ENCODE peak calls at places on chromosomes 1 and 21, in six cellular contexts. J is suprapubic skin; Z is NCI-H774; U is stimulated activated naive CD4-positive, alpha-beta T cell treated with Interleukin-2 at 50 U/mL for 16 hours; H is HS-27A; G is kidney tubule cell. F is an unnamed sample.

GRCh38 chr21:42289926-42290325 is 25.3 kb downstream of the TFF3 start:
- DNase-seq in J (no peak), Z (no peak), H (no peak), U (no peak), G (no peak), F (no peak)

GRCh38 chr1:24769656-24770651 is 24.7 kb downstream of the CLIC4 start:
- DNase-seq in Z (no peak), U (no peak), G (peak; percentile 91), J (no peak), H (peak; percentile 72), F (no peak)

GRCh38 chr1:54490361-54491248 is 57.4 kb upstream of the ACOT11 start:
- DNase-seq in Z (no peak), G (no peak), U (no peak), J (no peak), H (no peak), F (no peak)

GRCh38 chr1:180173952-180174351 is 19.3 kb downstream of the QSOX1 start:
- DNase-seq in U (no peak), H (no peak), Z (no peak), J (peak; percentile 74), G (no peak), F (no peak)

GRCh38 chr1:118627435-118627834 is 360.7 kb downstream of the TBX15 start:
- DNase-seq in H (no peak), U (no peak), G (no peak), Z (no peak), J (no peak), F (no peak)

GRCh38 chr1:187261637-187262036 is 432.9 kb downstream of the PLA2G4A start:
- DNase-seq in G (peak; percentile 2), H (no peak), J (no peak), Z (peak; percentile 47), U (no peak), F (no peak)

GRCh38 chr1:31651766-31652165 is 7.1 kb upstream of the PEF1 start:
- DNase-seq in Z (no peak), J (no peak), H (no peak), U (no peak), G (peak; percentile 22), F (no peak)

GRCh38 chr1:101592861-101593260 is 356.0 kb downstream of the S1PR1 start:
- DNase-seq in U (no peak), H (no peak), Z (peak; percentile 33), G (no peak), J (no peak), F (no peak)

GRCh38 chr1:163076446-163076845 is 7.3 kb downstream of the RGS4 start:
- DNase-seq in J (no peak), H (no peak), U (no peak), G (no peak), Z (no peak), F (no peak)

GRCh38 chr1:183223467-183223866 is 37.4 kb downstream of the LAMC2 start:
- DNase-seq in Z (no peak), U (no peak), G (peak; percentile 88), J (no peak), H (no peak), F (no peak)

F was measured in T-cell.